ENCODE peak calls at places on chromosomes 16 and 17, in four cellular contexts. U, X, S and A are unnamed samples.

GRCh38 chr17:60519795-60520194 is 6.2 kb downstream of the APPBP2 start:
- DNase-seq in U (no peak), X (no peak), S (no peak), A (no peak)

GRCh38 chr17:79127534-79128135 is 53.0 kb downstream of the ENGASE start:
- DNase-seq in U (no peak), X (no peak), S (no peak), A (no peak)

GRCh38 chr17:82126479-82127314 is 28.7 kb upstream of the FASN start:
- DNase-seq in U (no peak), X (no peak), S (no peak), A (no peak)

GRCh38 chr16:15653227-15653626 is 3.2 kb downstream of the NDE1 start:
- DNase-seq in U (no peak), X (no peak), S (peak; percentile 99), A (peak; percentile 92)

GRCh38 chr16:8989099-8989878 is 25.6 kb upstream of the USP7 start:
- DNase-seq in U (no peak), X (no peak), S (no peak), A (no peak)

GRCh38 chr16:83706394-83706793 is 101.4 kb upstream of the HSBP1 start:
- DNase-seq in U (no peak), X (no peak), S (no peak), A (peak; percentile 23)

GRCh38 chr17:82402865-82403264 is 15.3 kb upstream of the HEXD start:
- DNase-seq in U (peak; percentile 23), X (peak; percentile 23), S (no peak), A (no peak)

GRCh38 chr17:82277851-82278250 is 4.4 kb upstream of the CSNK1D start:
- DNase-seq in U (no peak), X (no peak), S (no peak), A (no peak)

GRCh38 chr16:78147846-78148535 is 48.5 kb downstream of the WWOX start:
- DNase-seq in U (no peak), X (no peak), S (no peak), A (no peak)

GRCh38 chr17:34584805-34585416 is 5.5 kb downstream of the TMEM132E start:
- DNase-seq in U (peak; percentile 55), X (peak; percentile 2), S (peak; percentile 15), A (peak; percentile 27)

GRCh38 chr16:72832640-72833039 is 215.3 kb downstream of the ZFHX3 start:
- DNase-seq in U (peak; percentile 87), X (peak; percentile 67), S (peak; percentile 73), A (peak; percentile 73)

GRCh38 chr17:64187093-64187895 is 57.4 kb upstream of the ERN1 start:
- DNase-seq in U (no peak), X (no peak), S (no peak), A (no peak)

GRCh38 chr16:73228649-73229048 is 180.7 kb upstream of the ZFHX3 start:
- DNase-seq in U (no peak), X (no peak), S (peak; percentile 87), A (no peak)

GRCh38 chr16:1154291-1154886 is 1.5 kb downstream of the CACNA1H start:
- DNase-seq in U (no peak), X (no peak), S (no peak), A (no peak)

GRCh38 chr16:14013571-14014283 is 57.4 kb upstream of the MRTFB start:
- DNase-seq in U (no peak), X (no peak), S (peak; percentile 99), A (peak; percentile 98)

GRCh38 chr17:75059369-75060345 is 12.6 kb downstream of the KCTD2 start:
- DNase-seq in U (no peak), X (no peak), S (peak; percentile 84), A (peak; percentile 66)

GRCh38 chr16:87721622-87722565 is 43.9 kb downstream of the KLHDC4 start:
- DNase-seq in U (no peak), X (no peak), S (no peak), A (no peak)

GRCh38 chr17:59558039-59558438 is 7.4 kb upstream of the DHX40 start:
- DNase-seq in U (no peak), X (no peak), S (no peak), A (no peak)

GRCh38 chr17:68004201-68004600 is 7.9 kb upstream of the C17orf58 start:
- DNase-seq in U (no peak), X (no peak), S (no peak), A (no peak)

GRCh38 chr16:89471225-89471624 is 19.1 kb downstream of the ANKRD11 start:
- DNase-seq in U (no peak), X (no peak), S (peak; percentile 75), A (peak; percentile 85)

GRCh38 chr17:62741290-62741689 is 66.8 kb downstream of the MARCHF10 start:
- DNase-seq in U (no peak), X (peak; percentile 62), S (no peak), A (no peak)

GRCh38 chr16:87279094-87279658 is 38.0 kb downstream of the C16orf95 start:
- DNase-seq in U (no peak), X (no peak), S (no peak), A (no peak)

GRCh38 chr16:63323055-63323454 is 1286.8 kb upstream of the CDH8 start:
- DNase-seq in U (no peak), X (no peak), S (no peak), A (no peak)

GRCh38 chr16:59848314-59848713 is 1114.2 kb upstream of the GOT2 start:
- DNase-seq in U (no peak), X (no peak), S (peak; percentile 28), A (peak; percentile 1)

GRCh38 chr17:63460018-63460417 is 13.9 kb upstream of the CYB561 start:
- DNase-seq in U (no peak), X (no peak), S (no peak), A (no peak)

GRCh38 chr17:17445925-17446665 is 30.7 kb upstream of the MED9 start:
- DNase-seq in U (peak; percentile 91), X (no peak), S (peak; percentile 78), A (peak; percentile 83)

GRCh38 chr17:77471984-77472836 is 331.4 kb downstream of the SEC14L1 start:
- DNase-seq in U (peak; percentile 85), X (peak; percentile 56), S (peak; percentile 90), A (peak; percentile 40)

GRCh38 chr17:81802856-81803643 is 900 bp upstream of the GCGR start:
- DNase-seq in U (no peak), X (no peak), S (no peak), A (no peak)

GRCh38 chr17:7589204-7589868 is 558 bp downstream of the SOX15 start:
- DNase-seq in U (peak; percentile 91), X (peak; percentile 80), S (peak; percentile 85), A (peak; percentile 80)
- H3K4me3 ChIP-seq in U (peak overlapping the region; percentile 37), X (no peak overlapping the region), S (peak overlapping the region; percentile 19), A (peak overlapping the region; percentile 30)

GRCh38 chr17:27747462-27748359 is 52.6 kb downstream of the NOS2 start:
- DNase-seq in U (no peak), X (no peak), S (no peak), A (no peak)
- TF ChIP-seq CTCF in U (no peak), X (peak; percentile 29), S (peak; percentile 39), A (peak; percentile 6)

GRCh38 chr16:82236875-82237274 is 66.9 kb upstream of the MPHOSPH6 start:
- DNase-seq in U (no peak), X (no peak), S (no peak), A (no peak)
- H3K4me3 ChIP-seq in U (no peak overlapping the region), X (no peak overlapping the region), S (no peak overlapping the region), A (no peak overlapping the region)

DNA sequence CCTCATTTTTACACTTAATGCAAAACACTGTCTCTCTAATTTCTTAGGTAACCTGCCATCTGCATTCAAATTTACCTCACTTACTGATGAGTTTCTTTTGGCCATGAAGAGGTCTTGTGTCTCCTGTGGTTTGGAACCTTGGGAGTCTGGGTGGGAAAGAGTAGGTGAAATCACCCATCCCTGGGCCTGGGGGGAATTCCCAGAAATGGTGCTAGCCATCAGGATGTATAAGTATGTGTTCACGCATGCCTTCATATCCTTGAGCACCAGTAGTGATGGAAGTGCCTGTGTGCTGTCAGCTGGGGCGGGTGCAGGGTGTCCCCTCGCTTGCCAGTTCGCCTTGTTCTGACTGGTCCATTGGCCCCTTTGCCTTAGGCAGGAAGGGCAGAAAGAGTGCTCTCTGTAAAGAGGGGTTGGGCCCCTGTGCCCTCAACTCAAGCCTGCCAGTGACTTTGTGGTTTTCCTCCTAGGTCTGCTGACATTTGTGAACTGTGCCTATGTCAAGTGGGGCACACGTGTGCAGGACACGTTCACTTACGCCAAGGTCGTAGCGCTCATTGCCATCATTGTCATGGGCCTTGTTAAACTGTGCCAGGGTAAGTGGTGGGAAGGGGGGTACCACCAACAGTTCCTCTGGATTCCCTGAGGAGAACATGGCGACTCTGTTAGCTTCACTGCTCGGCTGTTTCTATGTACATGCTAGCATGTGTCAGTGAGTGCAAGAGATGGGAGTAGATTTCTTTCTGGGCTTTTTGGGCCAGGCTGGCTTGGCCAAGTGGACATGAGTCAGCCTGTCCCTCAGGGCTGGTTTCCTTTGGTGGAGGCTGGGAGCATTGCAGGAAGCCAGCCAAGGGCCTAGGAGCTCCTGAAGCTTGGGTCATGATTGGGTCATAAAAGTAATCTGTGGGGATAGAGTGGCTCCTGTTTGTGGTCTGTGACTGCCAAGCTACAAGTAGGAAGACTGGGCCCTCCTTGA is 23.2 kb downstream of the SLC7A6OS start:
- DNase-seq in U (peak; percentile 86), X (no peak), S (peak; percentile 83), A (peak; percentile 92)
- TF ChIP-seq CTCF in U (no peak), X (no peak), S (no peak), A (no peak)

DNA sequence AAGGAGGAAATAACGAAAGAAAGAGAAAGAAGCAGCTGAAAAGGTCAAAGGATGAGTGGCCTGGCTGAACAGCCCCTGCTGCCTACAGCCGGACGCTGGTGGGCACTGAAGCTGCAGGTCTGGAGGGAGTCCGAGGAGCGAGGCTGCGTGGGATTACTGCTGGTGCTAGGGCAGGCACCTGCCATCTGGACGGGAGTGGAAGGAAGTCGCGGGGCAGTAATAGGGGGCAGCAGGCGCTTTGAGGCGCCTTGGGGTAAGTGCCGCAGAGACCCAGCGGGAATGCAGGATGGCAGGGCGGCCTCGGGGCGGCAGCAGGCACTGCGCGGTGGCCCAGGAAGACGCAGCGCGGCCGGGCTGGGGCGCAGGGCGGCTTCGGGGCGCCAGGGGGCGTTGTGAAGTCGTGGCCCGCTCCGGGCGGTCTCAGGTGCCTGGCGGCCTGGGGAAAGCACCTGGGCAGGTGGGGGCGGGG is 305 bp upstream of the SCNN1G start:
- DNase-seq in U (peak; percentile 92), X (peak; percentile 87), S (peak; percentile 56), A (peak; percentile 38)
- H3K4me3 ChIP-seq in U (no peak overlapping the region), X (peak overlapping the region; percentile 20), S (no peak overlapping the region), A (no peak overlapping the region)

DNA sequence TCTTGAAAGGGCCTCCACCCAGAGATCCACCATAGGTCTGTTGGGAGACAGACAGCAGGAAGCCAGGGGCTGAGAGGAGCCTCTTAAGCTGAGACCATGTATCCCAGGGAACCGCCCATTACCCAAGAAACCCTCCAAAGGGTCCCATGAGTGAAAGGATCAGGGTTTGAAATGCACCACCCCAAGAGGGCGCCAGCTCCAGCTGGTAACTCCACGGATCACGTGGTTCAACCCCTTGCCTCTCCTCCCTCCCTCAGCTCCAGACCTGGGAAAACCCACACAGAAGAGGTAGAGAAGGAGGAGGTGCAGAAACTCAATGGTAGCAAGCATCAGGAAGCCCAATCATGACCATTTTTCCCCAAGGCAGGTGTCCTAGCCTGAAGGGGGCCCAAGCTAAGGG is 148.7 kb downstream of the AIPL1 start:
- DNase-seq in U (no peak), X (no peak), S (no peak), A (no peak)
- TF ChIP-seq CTCF in U (no peak), X (no peak), S (no peak), A (no peak)